ENCODE peak calls at places on chromosomes 4 and X, in nine cellular contexts. D is coronary artery, E is heart right ventricle, I is suprapubic skin, G is foreskin fibroblast, P is HFF-Myc, O is PC-3, U is mucosa of descending colon, Q is BJ. Z is an unnamed sample.

GRCh38 chrX:48971325-48972213 is at the start of gene KCND1:
- DNase-seq in E (peak), P (no peak), G (peak), U (no peak), D (no peak), Q (no peak), I (no peak), O (no peak), Z (no peak)

GRCh38 chr4:102400898-102401297 is 55.6 kb upstream of the SLC39A8 start:
- DNase-seq in O (no peak), I (no peak), G (no peak), U (no peak), Q (no peak), D (no peak), E (no peak), P (no peak), Z (no peak)

GRCh38 chr4:41856797-41857196 is 78.4 kb upstream of the TMEM33 start:
- DNase-seq in E (no peak), O (no peak), P (no peak), I (no peak), U (no peak), D (no peak), Q (no peak), G (no peak), Z (no peak)

GRCh38 chr4:168615294-168615693 is 118.4 kb downstream of the PALLD start:
- DNase-seq in P (no peak), D (no peak), I (no peak), U (no peak), O (peak), G (peak), E (no peak), Q (no peak), Z (no peak)

GRCh38 chr4:87366763-87367162 is 24.2 kb downstream of the HSD17B11 start:
- DNase-seq in D (no peak), P (no peak), O (no peak), G (no peak), U (no peak), Q (no peak), I (no peak), E (no peak), Z (no peak)

GRCh38 chr4:20318899-20319291 is 67.2 kb downstream of the SLIT2 start:
- DNase-seq in D (no peak), P (no peak), O (no peak), G (no peak), I (no peak), E (no peak), Q (no peak), U (no peak), Z (no peak)

GRCh38 chr4:111630705-111631104 is 514.5 kb upstream of the FAM241A start:
- DNase-seq in E (no peak), D (no peak), P (no peak), Q (no peak), O (peak), U (no peak), G (no peak), I (no peak), Z (no peak)

GRCh38 chrX:153981771-153982533 is 9.4 kb downstream of the TMEM187 start:
- DNase-seq in I (no peak), U (peak), P (no peak), E (no peak), D (no peak), G (no peak), Q (no peak), O (no peak), Z (no peak)

GRCh38 chr4:14871676-14872430 is 130.4 kb upstream of the CPEB2 start:
- DNase-seq in G (no peak), O (peak), Q (no peak), D (no peak), E (no peak), U (peak), I (no peak), P (no peak), Z (no peak)

GRCh38 chr4:28082686-28083390 is 1222.2 kb downstream of the STIM2 start:
- DNase-seq in D (no peak), Q (no peak), P (no peak), I (no peak), U (no peak), O (peak), E (no peak), G (no peak), Z (no peak)

GRCh38 chrX:14698770-14699169 is 169.4 kb downstream of the GLRA2 start:
- DNase-seq in G (no peak), P (no peak), D (no peak), I (no peak), E (no peak), O (no peak), Q (no peak), U (peak), Z (no peak)

GRCh38 chrX:71870337-71871098 is 40.1 kb upstream of the NHSL2 start:
- DNase-seq in P (peak), O (peak), D (no peak), E (no peak), I (no peak), U (no peak), Q (no peak), G (peak), Z (no peak)

GRCh38 chr4:822361-823092 is 3.4 kb downstream of the CPLX1 start:
- DNase-seq in O (no peak), U (no peak), P (no peak), Q (no peak), G (no peak), I (peak), D (no peak), E (no peak), Z (no peak)

GRCh38 chr4:47713156-47713834 is 124.6 kb downstream of the CORIN start:
- DNase-seq in Q (no peak), I (no peak), O (no peak), D (no peak), P (no peak), E (no peak), U (no peak), G (no peak), Z (no peak)

GRCh38 chr4:98919996-98920395 is 8.9 kb downstream of the EIF4E start:
- DNase-seq in D (no peak), I (no peak), O (peak), P (no peak), E (no peak), G (peak), Q (no peak), U (no peak), Z (peak)

GRCh38 chr4:137768881-137769280 is 236.6 kb upstream of the PCDH18 start:
- DNase-seq in Q (no peak), G (no peak), O (no peak), D (no peak), I (no peak), E (no peak), P (no peak), U (no peak), Z (no peak)

GRCh38 chr4:179307297-179308136 is 1865.3 kb upstream of the AGA start:
- DNase-seq in Q (no peak), I (no peak), P (no peak), O (peak), D (no peak), G (peak), E (no peak), U (peak), Z (peak)

GRCh38 chr4:57044279-57044678 is 65.6 kb downstream of the POLR2B start:
- DNase-seq in O (no peak), D (no peak), G (peak), P (peak), U (no peak), I (no peak), Q (peak), E (no peak), Z (no peak)

GRCh38 chr4:170047774-170048354 is 21.7 kb upstream of the MFAP3L start:
- DNase-seq in O (peak), G (peak), U (peak), P (peak), E (peak), D (no peak), Q (no peak), I (peak), Z (peak)

GRCh38 chr4:54098375-54098774 is 1.6 kb upstream of the GSX2 start:
- DNase-seq in E (no peak), P (no peak), G (no peak), O (no peak), Q (no peak), I (no peak), U (no peak), D (no peak), Z (no peak)

GRCh38 chr4:3031357-3032064 is 42.8 kb downstream of the HTT-AS start:
- DNase-seq in G (no peak), P (no peak), I (no peak), Q (no peak), E (no peak), O (peak), D (no peak), U (peak), Z (no peak)

GRCh38 chrX:65745427-65745826 is 78.0 kb downstream of the MSN start:
- DNase-seq in G (no peak), P (no peak), E (no peak), I (no peak), D (no peak), Q (no peak), O (no peak), U (no peak), Z (no peak)

GRCh38 chr4:99029852-99030251 is 34.3 kb downstream of the METAP1 start:
- DNase-seq in Q (no peak), O (no peak), P (no peak), D (no peak), E (no peak), U (no peak), G (no peak), I (no peak), Z (no peak)

GRCh38 chrX:48540015-48540350 is 469 bp downstream of the TBC1D25 start:
- DNase-seq in U (peak), D (peak), I (no peak), Q (no peak), G (peak), E (peak), O (no peak), P (no peak), Z (no peak)

GRCh38 chrX:103276581-103277002 is at the start of gene TCEAL5:
- DNase-seq in Q (no peak), U (no peak), G (no peak), E (no peak), P (no peak), D (no peak), I (no peak), O (no peak), Z (no peak)

GRCh38 chrX:149937881-149938426 is 337 bp downstream of the EOLA2 start:
- DNase-seq in D (peak), E (peak), Q (no peak), O (no peak), U (no peak), G (no peak), I (no peak), P (no peak), Z (no peak)

GRCh38 chr4:119721878-119722277 is 93.3 kb upstream of the PDE5A start:
- DNase-seq in D (no peak), I (no peak), Q (no peak), E (no peak), P (no peak), G (no peak), O (peak), U (no peak), Z (no peak)

GRCh38 chrX:119497185-119497584 is 28.9 kb downstream of the SLC25A5 start:
- DNase-seq in G (no peak), U (no peak), D (no peak), Q (no peak), O (no peak), I (no peak), P (no peak), E (no peak), Z (no peak)

GRCh38 chr4:186037692-186038658 is 31.0 kb upstream of the TLR3 start:
- DNase-seq in G (peak), I (no peak), P (peak), Q (peak), O (peak), E (peak), U (peak), D (no peak), Z (peak)

GRCh38 chr4:140730108-140730507 is 26.1 kb downstream of the TBC1D9 start:
- DNase-seq in O (no peak), P (no peak), U (no peak), D (no peak), I (no peak), G (no peak), Q (no peak), E (no peak), Z (no peak)

GRCh38 chrX:86148024-86148511 is at the start of gene DACH2:
- DNase-seq in Q (no peak), D (peak), I (no peak), O (peak), E (peak), G (peak), P (no peak), U (peak), Z (peak)

DNA sequence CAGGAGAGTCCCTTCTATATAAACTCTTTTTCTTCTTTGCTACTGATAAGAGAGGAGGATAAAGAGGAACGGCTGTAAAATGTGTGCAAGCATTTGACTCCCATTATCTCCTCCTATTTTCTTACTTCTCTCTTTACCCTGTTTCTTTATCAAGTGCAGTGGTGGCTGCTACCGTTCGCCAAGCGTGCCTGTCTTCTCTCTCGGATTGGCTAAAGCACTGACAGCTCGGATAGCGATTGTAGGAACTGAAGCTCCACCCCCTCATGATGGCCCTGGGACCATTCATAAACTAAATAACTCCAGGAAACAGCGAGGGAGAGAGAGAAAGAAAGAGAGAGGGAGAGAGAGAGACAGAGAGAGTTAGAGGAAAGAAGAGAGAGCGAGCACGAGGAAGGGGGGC is 340 bp upstream of the MAB21L2 start:
- DNase-seq in I (no peak), P (no peak), E (no peak), O (no peak), D (no peak), G (no peak), Q (no peak), U (peak), Z (peak)
- H3K4me3 ChIP-seq in I (no peak), P (no peak), E (peak), O (no peak), D (no peak), G (no peak), Q (no peak), U (no peak), Z (peak)

DNA sequence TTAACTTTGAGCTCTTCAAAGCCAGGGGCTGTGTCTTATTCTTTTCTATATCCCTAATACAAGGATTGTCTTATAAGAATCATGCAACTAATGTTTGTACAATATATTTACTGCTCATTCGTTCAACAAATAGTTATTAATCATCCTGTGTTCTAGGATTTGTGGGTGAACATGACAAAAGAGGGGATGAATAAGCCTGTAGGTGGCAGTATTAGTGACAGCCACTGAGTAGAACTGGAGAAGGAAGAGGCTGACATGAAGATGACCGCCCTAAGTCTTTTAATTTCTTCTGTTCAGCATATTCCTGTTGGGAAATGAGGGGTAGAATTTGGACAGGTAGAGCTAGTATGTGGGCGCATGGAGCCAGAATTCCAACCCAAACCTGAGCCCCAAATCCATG is 11.9 kb upstream of the LINC00632 start:
- DNase-seq in I (no peak), Q (no peak), U (no peak), G (no peak), D (no peak), O (peak), P (no peak), E (no peak), Z (no peak)
- TF ChIP-seq CTCF in I (no peak), Q (no peak), U (no peak), G (no peak), D (no peak), O (peak), P (no peak), E (peak), Z (peak)

GRCh38 chrX:11665144-11666040 is at the start of gene ARHGAP6:
- DNase-seq in Q (no peak), D (no peak), P (no peak), E (peak), O (peak), U (peak), I (no peak), G (peak), Z (no peak)
- H3K4me3 ChIP-seq in Q (peak), D (peak), P (peak), E (peak), O (peak), U (no peak), I (peak), G (peak), Z (peak)

GRCh38 chrX:3963980-3964379 is 250.5 kb upstream of the PRKX start:
- DNase-seq in U (no peak), O (no peak), Q (no peak), P (no peak), E (no peak), D (no peak), G (no peak), I (no peak), Z (no peak)

GRCh38 chrX:3960952-3961351 is 247.5 kb upstream of the PRKX start:
- DNase-seq in O (no peak), Q (no peak), I (no peak), G (no peak), D (no peak), U (no peak), E (no peak), P (no peak), Z (no peak)

DNA sequence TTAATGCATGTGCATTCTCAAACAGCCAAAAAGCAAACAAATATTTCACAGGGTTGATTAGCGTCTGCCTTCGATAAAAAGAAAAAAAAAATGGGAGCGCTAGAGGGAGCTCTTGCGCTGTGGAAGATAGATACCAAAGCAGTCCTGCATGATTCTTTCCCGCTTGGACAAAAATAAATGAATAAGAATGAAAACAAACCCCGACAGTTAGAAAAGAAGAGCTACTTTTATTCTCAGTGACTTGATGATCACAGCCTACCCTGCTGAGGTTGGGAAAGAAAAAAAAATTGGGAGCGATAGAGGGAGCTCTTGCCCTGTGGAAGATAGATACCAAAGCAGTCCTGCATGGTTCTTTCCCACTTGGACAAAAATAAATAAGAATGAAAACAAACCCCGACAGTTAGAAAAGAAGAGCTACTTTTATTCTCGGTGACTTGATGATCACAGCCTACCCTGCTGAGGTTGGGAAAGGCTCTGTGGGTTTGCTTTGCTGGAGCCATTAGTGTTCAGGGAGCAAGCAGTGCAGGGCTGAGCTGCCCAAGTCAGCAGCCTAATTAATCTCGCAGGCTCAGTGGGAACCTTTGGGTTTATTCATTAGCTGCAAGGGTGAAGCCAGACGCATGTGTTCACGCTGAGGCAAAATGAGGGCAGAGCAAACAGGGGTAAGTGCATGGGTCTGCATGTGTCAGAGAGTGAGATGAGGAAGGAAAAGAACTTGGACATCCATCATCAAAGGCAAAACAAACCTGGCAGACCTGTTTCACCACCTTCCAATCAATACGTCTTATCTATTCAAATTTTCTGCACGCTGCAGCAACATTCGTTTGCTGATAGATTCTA is 249.3 kb upstream of the PRKX start:
- DNase-seq in P (no peak), O (peak), G (no peak), U (peak), I (no peak), D (no peak), Q (no peak), E (no peak), Z (no peak)
- TF ChIP-seq CTCF in P (peak), O (peak), G (peak), U (no peak), I (no peak), D (no peak), Q (peak), E (peak), Z (peak)

GRCh38 chrX:2751291-2751690 is 549 bp upstream of the XG start:
- DNase-seq in E (no peak), U (no peak), P (no peak), G (peak), O (no peak), D (no peak), Q (no peak), I (no peak), Z (no peak)

GRCh38 chrX:2748171-2748814 is 3.5 kb upstream of the XG start:
- DNase-seq in G (peak), I (no peak), U (no peak), Q (no peak), O (no peak), E (no peak), D (no peak), P (no peak), Z (no peak)

GRCh38 chrX:2748815-2749188 is 3.0 kb upstream of the XG start:
- DNase-seq in P (no peak), I (no peak), G (no peak), O (no peak), Q (no peak), D (no peak), E (no peak), U (no peak), Z (no peak)
- H3K4me3 ChIP-seq in P (no peak), I (no peak), G (no peak), O (no peak), Q (no peak), D (no peak), E (no peak), U (no peak), Z (no peak)

GRCh38 chr4:143348233-143349077 is 11.8 kb downstream of the GAB1 start:
- DNase-seq in D (no peak), E (no peak), O (no peak), P (no peak), Q (no peak), I (no peak), G (no peak), U (peak), Z (no peak)

GRCh38 chr4:143344774-143345173 is 8.1 kb downstream of the GAB1 start:
- DNase-seq in U (no peak), E (no peak), P (no peak), D (no peak), Q (no peak), I (no peak), O (no peak), G (no peak), Z (no peak)

GRCh38 chr4:143344011-143344410 is 7.3 kb downstream of the GAB1 start:
- DNase-seq in G (no peak), U (no peak), I (no peak), Q (no peak), E (no peak), P (no peak), D (no peak), O (no peak), Z (no peak)

GRCh38 chr4:143346208-143346607 is 9.5 kb downstream of the GAB1 start:
- DNase-seq in U (no peak), Q (no peak), D (no peak), P (no peak), E (no peak), O (peak), G (no peak), I (no peak), Z (no peak)

DNA sequence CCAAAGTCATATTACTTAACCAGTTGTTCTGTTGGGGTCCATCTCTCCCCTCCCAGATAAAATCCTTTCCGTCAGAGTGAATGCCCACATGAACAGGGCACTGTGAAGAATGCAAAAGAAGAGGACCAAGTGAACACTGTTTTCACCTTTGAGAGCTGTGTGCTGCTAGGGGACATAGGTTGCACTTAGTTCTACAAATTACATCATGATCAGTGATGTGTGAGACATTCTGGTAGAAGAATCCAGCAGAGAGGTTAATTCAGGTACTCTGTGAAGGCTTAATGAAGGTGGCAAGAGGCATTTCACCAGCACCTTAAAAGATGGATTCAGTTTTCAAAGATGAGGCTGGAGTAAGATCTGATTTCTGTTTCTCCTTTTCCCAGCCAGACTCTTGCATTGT is 10.8 kb downstream of the GAB1 start:
- DNase-seq in U (no peak), O (no peak), E (no peak), D (no peak), I (no peak), P (no peak), G (no peak), Q (no peak), Z (no peak)
- TF ChIP-seq CTCF in U (no peak), O (no peak), E (no peak), D (no peak), I (no peak), P (no peak), G (no peak), Q (no peak), Z (no peak)

GRCh38 chr4:182878633-182879495 is 38.3 kb downstream of the DCTD start:
- DNase-seq in Q (no peak), P (no peak), I (no peak), U (no peak), D (no peak), E (no peak), G (no peak), O (no peak), Z (no peak)
- H3K4me3 ChIP-seq in Q (no peak), P (no peak), I (no peak), U (no peak), D (no peak), E (no peak), G (no peak), O (no peak), Z (no peak)

Z was measured in AG04450.